ENCODE peak calls at places on chromosome X, in eight cellular contexts. One of them, this sample, is unnamed.

GRCh38 chrX:122078079-122078478 is 1030.7 kb downstream of the GLUD2 start:
- DNase-seq in mesendoderm: no peak
- DNase-seq in GM23248: no peak
- DNase-seq in NT2/D1: no peak
- DNase-seq in CD8-positive, alpha-beta T cell: no peak
- DNase-seq in K562: no peak
- DNase-seq in esophagus muscularis mucosa: no peak
- DNase-seq in kidney: no peak
- DNase-seq in this sample: no peak

GRCh38 chrX:22278375-22278774 is 5.7 kb downstream of the CBLL2 start:
- DNase-seq in mesendoderm: peak; percentile 44
- DNase-seq in GM23248: no peak
- DNase-seq in NT2/D1: no peak
- DNase-seq in CD8-positive, alpha-beta T cell: no peak
- DNase-seq in K562: peak; percentile 7
- DNase-seq in esophagus muscularis mucosa: no peak
- DNase-seq in kidney: no peak
- DNase-seq in this sample: peak; percentile 28

GRCh38 chrX:119008122-119008744 is 33.8 kb downstream of the LONRF3 start:
- DNase-seq in mesendoderm: peak; percentile 49
- DNase-seq in GM23248: peak; percentile 46
- DNase-seq in NT2/D1: peak; percentile 20
- DNase-seq in CD8-positive, alpha-beta T cell: peak; percentile 10
- DNase-seq in K562: peak; percentile 37
- DNase-seq in esophagus muscularis mucosa: no peak
- DNase-seq in kidney: no peak
- DNase-seq in this sample: peak; percentile 42

GRCh38 chrX:126376465-126376864 is 176.1 kb downstream of the DCAF12L1 start:
- DNase-seq in mesendoderm: peak; percentile 29
- DNase-seq in GM23248: no peak
- DNase-seq in NT2/D1: no peak
- DNase-seq in CD8-positive, alpha-beta T cell: no peak
- DNase-seq in K562: no peak
- DNase-seq in esophagus muscularis mucosa: no peak
- DNase-seq in kidney: no peak
- DNase-seq in this sample: no peak

GRCh38 chrX:17104433-17104832 is 158.0 kb downstream of the REPS2 start:
- DNase-seq in mesendoderm: no peak
- DNase-seq in GM23248: no peak
- DNase-seq in NT2/D1: no peak
- DNase-seq in CD8-positive, alpha-beta T cell: no peak
- DNase-seq in K562: no peak
- DNase-seq in esophagus muscularis mucosa: no peak
- DNase-seq in kidney: no peak
- DNase-seq in this sample: no peak

GRCh38 chrX:126065901-126066660 is 100.0 kb downstream of the DCAF12L2 start:
- DNase-seq in mesendoderm: no peak
- DNase-seq in GM23248: no peak
- DNase-seq in NT2/D1: no peak
- DNase-seq in CD8-positive, alpha-beta T cell: no peak
- DNase-seq in K562: no peak
- DNase-seq in esophagus muscularis mucosa: no peak
- DNase-seq in kidney: peak; percentile 58
- DNase-seq in this sample: no peak

GRCh38 chrX:31845003-31845402 is 773.2 kb upstream of the FTHL17 start:
- DNase-seq in mesendoderm: no peak
- DNase-seq in GM23248: no peak
- DNase-seq in NT2/D1: no peak
- DNase-seq in CD8-positive, alpha-beta T cell: no peak
- DNase-seq in K562: no peak
- DNase-seq in esophagus muscularis mucosa: no peak
- DNase-seq in kidney: no peak
- DNase-seq in this sample: no peak

GRCh38 chrX:10549280-10549679 is 71.1 kb downstream of the MID1 start:
- DNase-seq in mesendoderm: no peak
- DNase-seq in GM23248: no peak
- DNase-seq in NT2/D1: no peak
- DNase-seq in CD8-positive, alpha-beta T cell: no peak
- DNase-seq in K562: no peak
- DNase-seq in esophagus muscularis mucosa: no peak
- DNase-seq in kidney: no peak
- DNase-seq in this sample: peak; percentile 94

GRCh38 chrX:65644621-65645287 is 22.7 kb upstream of the MSN start:
- DNase-seq in mesendoderm: peak; percentile 53
- DNase-seq in GM23248: peak; percentile 87
- DNase-seq in NT2/D1: no peak
- DNase-seq in CD8-positive, alpha-beta T cell: no peak
- DNase-seq in K562: peak; percentile 29
- DNase-seq in esophagus muscularis mucosa: no peak
- DNase-seq in kidney: peak; percentile 91
- DNase-seq in this sample: peak; percentile 91

GRCh38 chrX:54529559-54530357 is at the start of gene GNL3L:
- DNase-seq in mesendoderm: peak; percentile 90
- DNase-seq in GM23248: peak; percentile 92
- DNase-seq in NT2/D1: peak; percentile 77
- DNase-seq in CD8-positive, alpha-beta T cell: peak; percentile 60
- DNase-seq in K562: peak; percentile 92
- DNase-seq in esophagus muscularis mucosa: peak; percentile 96
- DNase-seq in kidney: peak; percentile 96
- DNase-seq in this sample: peak; percentile 83

GRCh38 chrX:72052415-72053090 is 79.2 kb downstream of the RTL5 start:
- DNase-seq in mesendoderm: peak; percentile 59
- DNase-seq in GM23248: peak; percentile 63
- DNase-seq in NT2/D1: peak; percentile 87
- DNase-seq in CD8-positive, alpha-beta T cell: no peak
- DNase-seq in K562: no peak
- DNase-seq in esophagus muscularis mucosa: no peak
- DNase-seq in kidney: no peak
- DNase-seq in this sample: no peak

GRCh38 chrX:3026074-3026588 is 15.1 kb upstream of the ARSF start:
- DNase-seq in mesendoderm: no peak
- DNase-seq in GM23248: no peak
- DNase-seq in NT2/D1: no peak
- DNase-seq in CD8-positive, alpha-beta T cell: no peak
- DNase-seq in K562: no peak
- DNase-seq in esophagus muscularis mucosa: no peak
- DNase-seq in kidney: no peak
- DNase-seq in this sample: peak; percentile 72

GRCh38 chrX:107676559-107677378 is 48.5 kb downstream of the PRPS1 start:
- DNase-seq in mesendoderm: peak; percentile 59
- DNase-seq in GM23248: peak; percentile 90
- DNase-seq in NT2/D1: no peak
- DNase-seq in CD8-positive, alpha-beta T cell: peak; percentile 17
- DNase-seq in K562: peak; percentile 66
- DNase-seq in esophagus muscularis mucosa: peak; percentile 96
- DNase-seq in kidney: peak; percentile 97
- DNase-seq in this sample: peak; percentile 80
- H3K4me1 ChIP-seq in mesendoderm: peaks cover 1% of the 10 kb centered on the region
- H3K4me1 ChIP-seq in GM23248: peaks cover 35% of the 10 kb centered on the region
- H3K4me1 ChIP-seq in NT2/D1: no peaks in the 10 kb centered on the region
- H3K4me1 ChIP-seq in CD8-positive, alpha-beta T cell: peaks cover 60% of the 10 kb centered on the region
- H3K4me1 ChIP-seq in K562: peaks cover 39% of the 10 kb centered on the region
- H3K4me1 ChIP-seq in esophagus muscularis mucosa: peaks cover 21% of the 10 kb centered on the region
- H3K4me1 ChIP-seq in kidney: peaks cover 29% of the 10 kb centered on the region
- H3K4me1 ChIP-seq in this sample: peaks cover 28% of the 10 kb centered on the region

DNA sequence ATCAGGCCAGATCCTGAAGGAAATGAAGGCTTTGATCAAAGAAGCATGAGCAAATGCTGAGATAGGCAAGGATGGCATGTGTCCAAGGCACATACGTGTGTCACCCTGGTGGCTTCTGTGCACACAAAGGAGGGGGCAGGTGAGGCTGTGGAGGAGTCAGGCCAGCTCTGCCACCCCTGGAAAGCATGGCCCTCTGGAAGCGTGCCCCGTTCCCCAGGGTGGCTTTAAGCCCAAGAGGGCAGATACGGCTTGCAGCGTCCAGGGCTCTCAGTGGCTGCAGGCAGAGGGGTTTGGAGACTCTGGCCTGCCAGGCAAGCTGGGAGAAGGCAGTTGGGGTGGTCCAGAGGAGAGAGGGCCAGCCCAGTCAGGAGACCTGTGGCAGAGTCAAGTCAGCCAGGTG is 25.6 kb downstream of the PNMA6E start:
- DNase-seq in mesendoderm: no peak
- DNase-seq in GM23248: no peak
- DNase-seq in NT2/D1: no peak
- DNase-seq in CD8-positive, alpha-beta T cell: no peak
- DNase-seq in K562: no peak
- DNase-seq in esophagus muscularis mucosa: no peak
- DNase-seq in kidney: no peak
- DNase-seq in this sample: no peak
- H3K4me1 ChIP-seq in mesendoderm: no peaks in the 10 kb centered on the region
- H3K4me1 ChIP-seq in GM23248: no peaks in the 10 kb centered on the region
- H3K4me1 ChIP-seq in NT2/D1: no peaks in the 10 kb centered on the region
- H3K4me1 ChIP-seq in CD8-positive, alpha-beta T cell: no peaks in the 10 kb centered on the region
- H3K4me1 ChIP-seq in K562: peaks cover 15% of the 10 kb centered on the region
- H3K4me1 ChIP-seq in esophagus muscularis mucosa: no peaks in the 10 kb centered on the region
- H3K4me1 ChIP-seq in kidney: no peaks in the 10 kb centered on the region
- H3K4me1 ChIP-seq in this sample: no peaks in the 10 kb centered on the region

GRCh38 chrX:63744850-63745249 is 40.2 kb downstream of the ARHGEF9 start:
- DNase-seq in mesendoderm: no peak
- DNase-seq in GM23248: no peak
- DNase-seq in NT2/D1: no peak
- DNase-seq in CD8-positive, alpha-beta T cell: no peak
- DNase-seq in K562: no peak
- DNase-seq in esophagus muscularis mucosa: no peak
- DNase-seq in kidney: no peak
- DNase-seq in this sample: no peak
- H3K4me1 ChIP-seq in mesendoderm: no peaks in the 10 kb centered on the region
- H3K4me1 ChIP-seq in GM23248: peaks cover 15% of the 10 kb centered on the region
- H3K4me1 ChIP-seq in NT2/D1: no peaks in the 10 kb centered on the region
- H3K4me1 ChIP-seq in CD8-positive, alpha-beta T cell: peaks cover 32% of the 10 kb centered on the region
- H3K4me1 ChIP-seq in K562: no peaks in the 10 kb centered on the region
- H3K4me1 ChIP-seq in esophagus muscularis mucosa: peaks cover 7% of the 10 kb centered on the region
- H3K4me1 ChIP-seq in kidney: peaks cover 2% of the 10 kb centered on the region
- H3K4me1 ChIP-seq in this sample: no peaks in the 10 kb centered on the region

DNA sequence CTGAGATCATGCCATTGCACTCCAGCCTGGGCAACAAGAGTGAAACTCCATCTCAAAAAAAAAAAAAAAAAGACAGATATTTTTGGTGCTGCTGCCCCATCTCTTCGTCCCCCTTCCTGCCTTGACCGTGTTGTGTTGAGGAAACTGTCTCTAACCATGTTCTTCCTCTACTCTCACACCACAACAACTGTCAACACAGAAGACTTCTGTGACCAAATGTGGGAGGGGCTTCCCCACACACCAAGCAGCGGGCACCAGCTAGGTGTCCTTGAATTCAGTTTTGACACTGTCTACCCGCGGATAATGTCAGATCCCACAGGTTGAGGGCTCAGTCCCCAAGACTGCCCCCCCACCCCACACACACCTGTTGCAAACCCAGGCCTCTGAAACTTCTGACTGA is 104.7 kb upstream of the BCOR start:
- DNase-seq in mesendoderm: no peak
- DNase-seq in GM23248: no peak
- DNase-seq in NT2/D1: no peak
- DNase-seq in CD8-positive, alpha-beta T cell: no peak
- DNase-seq in K562: no peak
- DNase-seq in esophagus muscularis mucosa: no peak
- DNase-seq in kidney: no peak
- DNase-seq in this sample: no peak
- H3K4me1 ChIP-seq in mesendoderm: no peaks in the 10 kb centered on the region
- H3K4me1 ChIP-seq in GM23248: no peaks in the 10 kb centered on the region
- H3K4me1 ChIP-seq in NT2/D1: no peaks in the 10 kb centered on the region
- H3K4me1 ChIP-seq in CD8-positive, alpha-beta T cell: peaks cover 12% of the 10 kb centered on the region
- H3K4me1 ChIP-seq in K562: peaks cover under 1% of the 10 kb centered on the region
- H3K4me1 ChIP-seq in esophagus muscularis mucosa: no peaks in the 10 kb centered on the region
- H3K4me1 ChIP-seq in kidney: no peaks in the 10 kb centered on the region
- H3K4me1 ChIP-seq in this sample: no peaks in the 10 kb centered on the region

DNA sequence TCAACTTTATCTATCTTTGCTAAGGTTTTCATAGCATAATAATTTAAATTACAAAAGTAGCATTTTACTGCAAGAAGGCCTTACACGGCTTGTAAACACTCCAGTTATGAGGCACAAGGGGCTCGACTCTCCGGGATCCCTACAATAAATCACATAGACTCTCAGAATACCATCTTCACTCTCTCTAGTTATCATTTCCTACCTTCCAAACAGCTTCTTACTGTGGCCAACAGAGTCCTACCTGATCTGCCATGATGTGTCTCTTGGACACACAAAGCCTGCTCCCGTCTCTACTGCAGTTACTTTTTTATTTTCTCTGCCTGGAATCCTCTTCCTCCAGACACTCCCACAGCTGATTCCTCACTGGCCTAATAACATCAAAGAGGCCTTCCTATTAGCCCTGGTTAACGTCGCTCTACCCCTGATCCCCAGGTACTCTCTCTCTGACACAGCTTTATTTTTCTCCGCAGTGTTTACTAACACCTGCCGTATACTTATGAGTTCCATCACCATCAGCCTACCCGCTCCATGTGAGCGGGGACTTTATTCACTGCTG is 559.6 kb upstream of the DIPK2B start:
- DNase-seq in mesendoderm: no peak
- DNase-seq in GM23248: no peak
- DNase-seq in NT2/D1: no peak
- DNase-seq in CD8-positive, alpha-beta T cell: no peak
- DNase-seq in K562: no peak
- DNase-seq in esophagus muscularis mucosa: no peak
- DNase-seq in kidney: no peak
- DNase-seq in this sample: no peak
- H3K4me1 ChIP-seq in mesendoderm: no peaks in the 10 kb centered on the region
- H3K4me1 ChIP-seq in GM23248: peaks cover 83% of the 10 kb centered on the region
- H3K4me1 ChIP-seq in NT2/D1: no peaks in the 10 kb centered on the region
- H3K4me1 ChIP-seq in CD8-positive, alpha-beta T cell: peaks cover 23% of the 10 kb centered on the region
- H3K4me1 ChIP-seq in K562: no peaks in the 10 kb centered on the region
- H3K4me1 ChIP-seq in esophagus muscularis mucosa: no peaks in the 10 kb centered on the region
- H3K4me1 ChIP-seq in kidney: no peaks in the 10 kb centered on the region
- H3K4me1 ChIP-seq in this sample: peaks cover 95% of the 10 kb centered on the region